ENCODE peak calls at places on chromosome 15, in six cellular contexts. T, W, G, O, P and V are unnamed samples.

GRCh38 chr15:92665100-92665555 is 9.6 kb upstream of the FAM174B start:
- DNase-seq in O (peak; percentile 68), P (no peak), G (no peak), W (no peak), T (no peak), V (no peak)

GRCh38 chr15:59976480-59976879 is 27.6 kb upstream of the FOXB1 start:
- DNase-seq in T (no peak), O (no peak), G (no peak), P (no peak), W (no peak), V (no peak)

GRCh38 chr15:62896969-62897486 is 145.5 kb upstream of the TPM1 start:
- DNase-seq in T (peak; percentile 36), P (peak; percentile 95), W (peak; percentile 51), O (peak; percentile 90), G (peak; percentile 95), V (peak; percentile 91)

GRCh38 chr15:79408041-79408440 is 24.1 kb upstream of the MINAR1 start:
- DNase-seq in O (no peak), T (no peak), W (no peak), G (no peak), P (no peak), V (no peak)

GRCh38 chr15:52415628-52416027 is 113.1 kb downstream of the MYO5A start:
- DNase-seq in O (no peak), T (no peak), P (no peak), W (no peak), G (no peak), V (no peak)

GRCh38 chr15:66993090-66993489 is 72.3 kb upstream of the SMAD3 start:
- DNase-seq in O (no peak), P (no peak), T (no peak), G (no peak), W (no peak), V (no peak)

GRCh38 chr15:98903377-98904018 is 104.1 kb downstream of the PGPEP1L start:
- DNase-seq in W (no peak), O (no peak), G (no peak), T (no peak), P (no peak), V (no peak)

GRCh38 chr15:59327942-59328341 is 44.7 kb downstream of the MYO1E start:
- DNase-seq in P (no peak), W (no peak), G (no peak), O (no peak), T (no peak), V (no peak)

GRCh38 chr15:71545923-71546322 is 264.4 kb upstream of the NR2E3 start:
- DNase-seq in G (no peak), O (no peak), W (no peak), T (no peak), P (no peak), V (no peak)

GRCh38 chr15:69300129-69300588 is 1.4 kb downstream of the PAQR5 start:
- DNase-seq in G (no peak), O (no peak), P (no peak), T (no peak), W (peak; percentile 37), V (peak; percentile 51)
- H3K4me3 ChIP-seq in G (no peak overlapping the region), O (no peak overlapping the region), P (no peak overlapping the region), T (no peak overlapping the region), W (no peak overlapping the region), V (peak overlapping the region; percentile 54)

GRCh38 chr15:57198654-57199241 is 177.6 kb upstream of the CGNL1 start:
- DNase-seq in O (no peak), T (no peak), P (no peak), G (no peak), W (peak; percentile 60), V (no peak)
- H3K27ac ChIP-seq in O (no peak overlapping the region), T (peak overlapping the region; percentile 60), P (peak overlapping the region; percentile 17), G (no peak overlapping the region), W (peak overlapping the region; percentile 80), V (no peak overlapping the region)

GRCh38 chr15:25237291-25237978 is 201.4 kb downstream of the UBE3A start:
- DNase-seq in W (no peak), T (no peak), G (no peak), P (no peak), O (no peak), V (no peak)
- H3K9me3 ChIP-seq in W (no peaks in the 10 kb centered on the region), T (no peaks in the 10 kb centered on the region), G (no peaks in the 10 kb centered on the region), P (peaks cover 76% of the 10 kb centered on the region), O (no peaks in the 10 kb centered on the region), V (no peaks in the 10 kb centered on the region)

DNA sequence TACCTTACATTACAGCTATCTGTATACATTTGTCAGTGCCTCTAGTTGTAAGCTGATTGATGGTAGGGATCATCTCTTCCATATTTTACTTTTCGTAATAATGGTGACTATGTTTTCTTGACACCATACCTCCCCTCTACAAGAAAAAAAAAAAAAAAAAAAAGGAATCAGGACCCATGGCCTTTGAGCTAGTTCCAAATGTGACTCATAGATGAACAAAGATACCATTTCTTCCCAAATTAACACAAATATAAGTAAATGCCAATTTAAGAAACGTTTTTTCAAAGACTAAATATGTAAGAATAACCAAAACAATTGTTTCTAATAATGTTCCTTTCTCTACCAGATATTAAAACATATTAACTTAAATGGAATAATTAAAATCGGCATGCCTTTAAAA is 23.1 kb downstream of the UBE3A start:
- DNase-seq in W (no peak), O (no peak), P (no peak), T (no peak), G (no peak), V (no peak)
- H3K4me3 ChIP-seq in W (no peak overlapping the region), O (no peak overlapping the region), P (no peak overlapping the region), T (no peak overlapping the region), G (no peak overlapping the region), V (no peak overlapping the region)

GRCh38 chr15:96053039-96054021 is 277.2 kb upstream of the NR2F2 start:
- DNase-seq in O (peak; percentile 40), W (peak; percentile 67), G (peak; percentile 78), P (peak; percentile 20), T (peak; percentile 30), V (peak; percentile 36)

GRCh38 chr15:96052572-96053038 is 277.9 kb upstream of the NR2F2 start:
- DNase-seq in T (peak; percentile 40), G (no peak), O (no peak), W (peak; percentile 79), P (no peak), V (no peak)

GRCh38 chr15:96054606-96055005 is 275.9 kb upstream of the NR2F2 start:
- DNase-seq in T (no peak), P (no peak), G (no peak), O (no peak), W (no peak), V (no peak)

GRCh38 chr15:96052154-96052553 is 278.3 kb upstream of the NR2F2 start:
- DNase-seq in G (no peak), P (no peak), T (no peak), W (no peak), O (no peak), V (no peak)

GRCh38 chr15:96054029-96054428 is 276.5 kb upstream of the NR2F2 start:
- DNase-seq in G (no peak), T (no peak), W (no peak), O (no peak), P (no peak), V (no peak)
- H3K27ac ChIP-seq in G (peak overlapping the region; percentile 85), T (no peak overlapping the region), W (no peak overlapping the region), O (no peak overlapping the region), P (peak overlapping the region; percentile 11), V (no peak overlapping the region)

GRCh38 chr15:25422021-25422420 is 16.8 kb downstream of the UBE3A start:
- DNase-seq in G (no peak), W (no peak), T (no peak), P (no peak), O (no peak), V (no peak)

GRCh38 chr15:25415217-25415616 is 23.6 kb downstream of the UBE3A start:
- DNase-seq in P (no peak), G (no peak), O (no peak), T (no peak), W (no peak), V (no peak)

GRCh38 chr15:25417604-25418003 is 21.2 kb downstream of the UBE3A start:
- DNase-seq in O (no peak), T (no peak), P (no peak), G (no peak), W (no peak), V (no peak)

GRCh38 chr15:25418202-25418601 is 20.6 kb downstream of the UBE3A start:
- DNase-seq in W (no peak), P (no peak), G (no peak), O (no peak), T (no peak), V (no peak)

GRCh38 chr15:25416693-25417092 is 22.1 kb downstream of the UBE3A start:
- DNase-seq in W (peak; percentile 34), T (peak; percentile 14), P (no peak), G (no peak), O (no peak), V (no peak)
- H3K9me3 ChIP-seq in W (no peaks in the 10 kb centered on the region), T (peaks cover 45% of the 10 kb centered on the region), P (no peaks in the 10 kb centered on the region), G (no peaks in the 10 kb centered on the region), O (no peaks in the 10 kb centered on the region), V (no peaks in the 10 kb centered on the region)

GRCh38 chr15:74954515-74954914 is 2.1 kb downstream of the RPP25 start:
- DNase-seq in P (no peak), T (no peak), O (peak; percentile 70), W (peak; percentile 38), G (no peak), V (no peak)

GRCh38 chr15:74956648-74957300 is at the start of gene RPP25:
- DNase-seq in O (peak; percentile 86), T (peak; percentile 67), P (peak; percentile 43), G (peak; percentile 84), W (peak; percentile 87), V (peak; percentile 83)

GRCh38 chr15:74955796-74956647 is 550 bp downstream of the RPP25 start:
- DNase-seq in G (peak; percentile 84), P (peak; percentile 35), W (peak; percentile 86), T (peak; percentile 65), O (peak; percentile 86), V (peak; percentile 78)

GRCh38 chr15:74957301-74958035 is 896 bp upstream of the RPP25 start:
- DNase-seq in G (peak; percentile 63), W (peak; percentile 49), P (no peak), O (no peak), T (no peak), V (peak; percentile 57)

GRCh38 chr15:74955017-74955416 is 1.6 kb downstream of the RPP25 start:
- DNase-seq in W (no peak), G (no peak), O (peak; percentile 29), T (no peak), P (no peak), V (no peak)
- H3K4me3 ChIP-seq in W (peak overlapping the region; percentile 49), G (peak overlapping the region; percentile 72), O (peak overlapping the region; percentile 56), T (no peak overlapping the region), P (no peak overlapping the region), V (peak overlapping the region; percentile 80)

GRCh38 chr15:40323953-40324937 is 753 bp downstream of the INAFM2 start:
- DNase-seq in P (no peak), G (peak; percentile 72), W (peak; percentile 55), T (no peak), O (no peak), V (peak; percentile 45)
- H3K27ac ChIP-seq in P (peak overlapping the region; percentile 78), G (peak overlapping the region; percentile 86), W (no peak overlapping the region), T (no peak overlapping the region), O (peak overlapping the region; percentile 37), V (peak overlapping the region; percentile 64)